ENCODE peak calls at places on chromosomes 11 and 22, in eight cellular contexts. K, A, B, C, D, O, U and Q are unnamed samples.

GRCh38 chr11:85806016-85806415 is 4.9 kb downstream of the SYTL2 start:
- DNase-seq in K (no peak), A (no peak), B (no peak), C (no peak), D (no peak), O (no peak), U (no peak), Q (no peak)

GRCh38 chr22:41925783-41926460 is 684 bp downstream of the TNFRSF13C start:
- DNase-seq in K (no peak), A (peak; percentile 93), B (peak; percentile 89), C (no peak), D (peak; percentile 68), O (peak; percentile 63), U (peak; percentile 85), Q (no peak)

GRCh38 chr22:29209624-29209929 is 3.9 kb downstream of the EMID1 start:
- DNase-seq in K (no peak), A (no peak), B (peak; percentile 39), C (no peak), D (no peak), O (no peak), U (no peak), Q (no peak)

GRCh38 chr11:125214466-125215204 is 50.1 kb downstream of the PKNOX2 start:
- DNase-seq in K (no peak), A (no peak), B (no peak), C (peak; percentile 49), D (no peak), O (no peak), U (no peak), Q (no peak)

GRCh38 chr11:106187860-106188456 is 110.5 kb downstream of the AASDHPPT start:
- DNase-seq in K (no peak), A (no peak), B (peak; percentile 10), C (no peak), D (no peak), O (no peak), U (no peak), Q (no peak)

GRCh38 chr11:96275807-96276594 is 67.0 kb downstream of the MAML2 start:
- DNase-seq in K (no peak), A (no peak), B (no peak), C (no peak), D (no peak), O (peak; percentile 65), U (no peak), Q (no peak)

GRCh38 chr11:1146311-1146864 is 11.4 kb upstream of the MUC5AC start:
- DNase-seq in K (no peak), A (no peak), B (no peak), C (no peak), D (no peak), O (no peak), U (no peak), Q (no peak)

GRCh38 chr22:30574095-30574981 is at the start of gene GAL3ST1:
- DNase-seq in K (peak; percentile 80), A (no peak), B (peak; percentile 74), C (no peak), D (no peak), O (no peak), U (no peak), Q (no peak)

GRCh38 chr11:116637766-116638165 is 135.0 kb downstream of the BUD13 start:
- DNase-seq in K (no peak), A (no peak), B (no peak), C (no peak), D (no peak), O (no peak), U (peak; percentile 13), Q (no peak)

GRCh38 chr11:1854949-1855885 is 2.3 kb downstream of the LSP1 start:
- DNase-seq in K (no peak), A (no peak), B (no peak), C (no peak), D (no peak), O (no peak), U (no peak), Q (no peak)

GRCh38 chr22:49951986-49952896 is 8.3 kb upstream of the PIM3 start:
- DNase-seq in K (no peak), A (no peak), B (no peak), C (no peak), D (no peak), O (peak; percentile 78), U (no peak), Q (no peak)

GRCh38 chr11:104946907-104947306 is 21.5 kb downstream of the CASP4 start:
- DNase-seq in K (no peak), A (peak; percentile 92), B (peak; percentile 71), C (no peak), D (peak; percentile 59), O (peak; percentile 58), U (no peak), Q (no peak)

GRCh38 chr11:124746621-124747243 is 5.3 kb downstream of the VSIG2 start:
- DNase-seq in K (peak; percentile 44), A (peak; percentile 82), B (peak; percentile 94), C (no peak), D (peak; percentile 88), O (peak; percentile 74), U (peak; percentile 89), Q (peak; percentile 27)

GRCh38 chr11:71086687-71087258 is 165.6 kb downstream of the SHANK2 start:
- DNase-seq in K (peak; percentile 46), A (peak; percentile 54), B (peak; percentile 80), C (no peak), D (peak; percentile 4), O (peak; percentile 24), U (no peak), Q (no peak)

GRCh38 chr11:126163074-126163700 is 48.3 kb downstream of the RPUSD4 start:
- DNase-seq in K (peak; percentile 12), A (peak; percentile 88), B (no peak), C (peak; percentile 93), D (no peak), O (peak; percentile 84), U (no peak), Q (peak; percentile 5)

GRCh38 chr22:42721045-42721434 is 370 bp upstream of the A4GALT start:
- DNase-seq in K (no peak), A (no peak), B (peak; percentile 68), C (no peak), D (no peak), O (no peak), U (no peak), Q (no peak)

GRCh38 chr22:37074537-37074936 is 23.0 kb downstream of the KCTD17 start:
- DNase-seq in K (no peak), A (no peak), B (no peak), C (no peak), D (no peak), O (no peak), U (no peak), Q (no peak)

GRCh38 chr11:38498721-38499120 is 1900.7 kb upstream of the RAG2 start:
- DNase-seq in K (no peak), A (no peak), B (no peak), C (no peak), D (no peak), O (no peak), U (no peak), Q (no peak)

GRCh38 chr22:36149464-36149863 is 11.1 kb downstream of the APOL3 start:
- DNase-seq in K (no peak), A (no peak), B (no peak), C (no peak), D (no peak), O (no peak), U (no peak), Q (no peak)

DNA sequence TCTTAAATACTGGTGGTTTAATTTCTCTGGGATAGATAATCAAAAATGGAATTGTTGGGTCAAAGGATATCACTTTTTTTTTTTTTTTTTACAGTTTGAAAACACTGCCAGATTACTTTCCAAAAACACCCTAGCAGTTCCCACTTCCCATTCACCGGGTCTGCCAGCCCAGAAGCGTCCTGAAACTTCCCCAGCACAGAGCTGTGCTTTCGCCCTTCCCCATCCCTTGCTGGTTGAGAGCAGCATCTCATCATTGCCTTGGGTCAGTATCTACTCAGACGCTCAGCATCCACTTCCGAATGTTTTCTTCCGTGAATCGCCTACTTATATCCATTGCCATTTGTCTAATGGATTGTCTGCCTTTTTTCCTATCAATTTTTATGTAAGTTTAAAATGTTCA is 5.5 kb downstream of the CERK start:
- DNase-seq in K (no peak), A (no peak), B (no peak), C (no peak), D (no peak), O (no peak), U (no peak), Q (no peak)
- H3K27ac ChIP-seq in K (no peak overlapping the region), A (no peak overlapping the region), B (no peak overlapping the region), C (no peak overlapping the region), D (no peak overlapping the region), O (no peak overlapping the region), U (no peak overlapping the region), Q (no peak overlapping the region)

GRCh38 chr11:122322369-122322768 is 206.4 kb upstream of the BLID start:
- DNase-seq in K (no peak), A (no peak), B (no peak), C (peak; percentile 28), D (no peak), O (no peak), U (no peak), Q (no peak)

GRCh38 chr11:122313581-122313980 is 197.6 kb upstream of the BLID start:
- DNase-seq in K (no peak), A (no peak), B (no peak), C (no peak), D (no peak), O (no peak), U (no peak), Q (no peak)

GRCh38 chr11:122319842-122320555 is 204.0 kb upstream of the BLID start:
- DNase-seq in K (peak; percentile 63), A (no peak), B (no peak), C (no peak), D (no peak), O (no peak), U (no peak), Q (no peak)

GRCh38 chr11:122319011-122319410 is 203.0 kb upstream of the BLID start:
- DNase-seq in K (no peak), A (no peak), B (no peak), C (no peak), D (no peak), O (no peak), U (no peak), Q (no peak)

DNA sequence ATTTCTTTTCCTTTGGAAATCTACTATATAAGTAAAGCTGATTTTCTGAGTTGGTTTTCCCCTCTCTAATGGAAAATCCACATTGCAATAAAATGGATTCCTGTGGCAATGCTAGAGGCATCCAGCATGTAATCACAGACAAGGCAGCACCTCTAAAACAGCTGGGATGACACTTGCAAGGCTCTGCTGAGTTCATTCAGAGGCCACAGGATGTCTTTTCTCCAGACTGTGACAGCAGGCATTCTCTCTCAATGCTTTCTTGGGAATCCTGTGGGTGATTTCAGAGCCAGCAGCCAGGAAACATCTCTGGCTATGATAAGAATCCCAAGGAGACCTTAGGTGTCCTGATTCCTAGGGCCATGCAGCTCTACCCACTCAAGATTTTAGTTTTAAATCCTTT is 201.3 kb upstream of the BLID start:
- DNase-seq in K (no peak), A (no peak), B (no peak), C (no peak), D (no peak), O (peak; percentile 45), U (no peak), Q (no peak)
- H3K27ac ChIP-seq in K (no peak overlapping the region), A (no peak overlapping the region), B (no peak overlapping the region), C (no peak overlapping the region), D (no peak overlapping the region), O (no peak overlapping the region), U (no peak overlapping the region), Q (no peak overlapping the region)

GRCh38 chr22:24992946-24993345 is 40.4 kb downstream of the KIAA1671 start:
- DNase-seq in K (no peak), A (no peak), B (no peak), C (no peak), D (no peak), O (no peak), U (no peak), Q (no peak)
- H3K27ac ChIP-seq in K (no peak overlapping the region), A (no peak overlapping the region), B (no peak overlapping the region), C (no peak overlapping the region), D (no peak overlapping the region), O (no peak overlapping the region), U (no peak overlapping the region), Q (peak overlapping the region; percentile 97)

GRCh38 chr11:28108909-28109308 is 721 bp downstream of the METTL15 start:
- DNase-seq in K (no peak), A (no peak), B (no peak), C (no peak), D (peak; percentile 2), O (peak; percentile 18), U (no peak), Q (no peak)
- H3K27ac ChIP-seq in K (no peak overlapping the region), A (peak overlapping the region; percentile 77), B (peak overlapping the region; percentile 79), C (peak overlapping the region; percentile 85), D (peak overlapping the region; percentile 92), O (no peak overlapping the region), U (peak overlapping the region; percentile 87), Q (peak overlapping the region; percentile 75)